ENCODE peak calls at places on chromosomes 16 and 17, in four cellular contexts. One of them, this sample, is unnamed.

GRCh38 chr17:17492085-17492484 is 4.1 kb downstream of the RASD1 start:
- DNase-seq in ovary: no peak
- DNase-seq in transverse colon: no peak
- DNase-seq in A549: no peak
- DNase-seq in this sample: no peak

GRCh38 chr16:67181346-67181745 is 2.4 kb downstream of the MATCAP1 start:
- DNase-seq in ovary: peak
- DNase-seq in transverse colon: peak
- DNase-seq in A549: no peak
- DNase-seq in this sample: no peak

GRCh38 chr17:34645636-34646035 is 66.3 kb downstream of the TMEM132E start:
- DNase-seq in ovary: no peak
- DNase-seq in transverse colon: no peak
- DNase-seq in A549: no peak
- DNase-seq in this sample: no peak

GRCh38 chr17:19703776-19704371 is 12.5 kb downstream of the SLC47A2 start:
- DNase-seq in ovary: no peak
- DNase-seq in transverse colon: no peak
- DNase-seq in A549: no peak
- DNase-seq in this sample: peak

GRCh38 chr16:81816351-81816750 is 37.3 kb downstream of the PLCG2 start:
- DNase-seq in ovary: no peak
- DNase-seq in transverse colon: no peak
- DNase-seq in A549: no peak
- DNase-seq in this sample: no peak

GRCh38 chr17:7712111-7712771 is 5.3 kb upstream of the DNAH2 start:
- DNase-seq in ovary: no peak
- DNase-seq in transverse colon: no peak
- DNase-seq in A549: no peak
- DNase-seq in this sample: no peak

GRCh38 chr17:45335721-45336120 is 18.9 kb upstream of the MAP3K14 start:
- DNase-seq in ovary: no peak
- DNase-seq in transverse colon: no peak
- DNase-seq in A549: no peak
- DNase-seq in this sample: no peak

GRCh38 chr16:15708096-15708495 is 58.1 kb downstream of the NDE1 start:
- DNase-seq in ovary: no peak
- DNase-seq in transverse colon: no peak
- DNase-seq in A549: no peak
- DNase-seq in this sample: no peak

GRCh38 chr17:6507535-6507934 is 48.8 kb downstream of the PITPNM3 start:
- DNase-seq in ovary: peak
- DNase-seq in transverse colon: peak
- DNase-seq in A549: peak
- DNase-seq in this sample: no peak

GRCh38 chr17:75417054-75417453 is 11.6 kb upstream of the GRB2 start:
- DNase-seq in ovary: no peak
- DNase-seq in transverse colon: no peak
- DNase-seq in A549: no peak
- DNase-seq in this sample: no peak

GRCh38 chr16:10961231-10961630 is 16.9 kb downstream of the CLEC16A start:
- DNase-seq in ovary: no peak
- DNase-seq in transverse colon: no peak
- DNase-seq in A549: no peak
- DNase-seq in this sample: no peak

GRCh38 chr17:35002876-35003551 is 22.7 kb downstream of the LIG3 start:
- DNase-seq in ovary: no peak
- DNase-seq in transverse colon: no peak
- DNase-seq in A549: no peak
- DNase-seq in this sample: peak

GRCh38 chr17:37558299-37558698 is 50.9 kb downstream of the SYNRG start:
- DNase-seq in ovary: no peak
- DNase-seq in transverse colon: no peak
- DNase-seq in A549: no peak
- DNase-seq in this sample: no peak

GRCh38 chr17:61002316-61002736 is 324.7 kb downstream of the BCAS3 start:
- DNase-seq in ovary: no peak
- DNase-seq in transverse colon: no peak
- DNase-seq in A549: peak
- DNase-seq in this sample: no peak

GRCh38 chr17:77933777-77934398 is 24.6 kb upstream of the TNRC6C start:
- DNase-seq in ovary: no peak
- DNase-seq in transverse colon: no peak
- DNase-seq in A549: no peak
- DNase-seq in this sample: no peak

GRCh38 chr17:82979718-82980117 is 99.7 kb upstream of the METRNL start:
- DNase-seq in ovary: no peak
- DNase-seq in transverse colon: no peak
- DNase-seq in A549: no peak
- DNase-seq in this sample: no peak

GRCh38 chr17:14211778-14212177 is 24.9 kb downstream of the CDRT15 start:
- DNase-seq in ovary: no peak
- DNase-seq in transverse colon: no peak
- DNase-seq in A549: no peak
- DNase-seq in this sample: peak

GRCh38 chr17:30981531-30982519 is 11.0 kb downstream of the RNF135 start:
- DNase-seq in ovary: no peak
- DNase-seq in transverse colon: no peak
- DNase-seq in A549: no peak
- DNase-seq in this sample: no peak

GRCh38 chr16:22192261-22193133 is 13.6 kb upstream of the EEF2K start:
- DNase-seq in ovary: peak
- DNase-seq in transverse colon: peak
- DNase-seq in A549: no peak
- DNase-seq in this sample: peak

GRCh38 chr16:78571434-78571833 is 472.0 kb downstream of the WWOX start:
- DNase-seq in ovary: no peak
- DNase-seq in transverse colon: no peak
- DNase-seq in A549: no peak
- DNase-seq in this sample: no peak

GRCh38 chr16:83552193-83552592 is 255.6 kb upstream of the HSBP1 start:
- DNase-seq in ovary: no peak
- DNase-seq in transverse colon: no peak
- DNase-seq in A549: no peak
- DNase-seq in this sample: no peak

GRCh38 chr17:61393904-61394629 is 5.6 kb upstream of the TBX2 start:
- DNase-seq in ovary: no peak
- DNase-seq in transverse colon: no peak
- DNase-seq in A549: no peak
- DNase-seq in this sample: no peak

GRCh38 chr17:3565143-3565542 is 7.5 kb upstream of the TRPV3 start:
- DNase-seq in ovary: no peak
- DNase-seq in transverse colon: no peak
- DNase-seq in A549: no peak
- DNase-seq in this sample: no peak

GRCh38 chr16:1364510-1364909 is 12.8 kb downstream of the GNPTG start:
- DNase-seq in ovary: no peak
- DNase-seq in transverse colon: no peak
- DNase-seq in A549: no peak
- DNase-seq in this sample: no peak

GRCh38 chr16:13014516-13014915 is 113.1 kb downstream of the SHISA9 start:
- DNase-seq in ovary: no peak
- DNase-seq in transverse colon: no peak
- DNase-seq in A549: no peak
- DNase-seq in this sample: no peak

GRCh38 chr17:42670199-42670924 is 6.4 kb downstream of the PLEKHH3 start:
- DNase-seq in ovary: no peak
- DNase-seq in transverse colon: no peak
- DNase-seq in A549: no peak
- DNase-seq in this sample: no peak

GRCh38 chr16:85668676-85669424 is 19.9 kb downstream of the GINS2 start:
- DNase-seq in ovary: peak
- DNase-seq in transverse colon: no peak
- DNase-seq in A549: no peak
- DNase-seq in this sample: no peak

GRCh38 chr16:57643166-57643813 is 14.9 kb downstream of the ADGRG1 start:
- DNase-seq in ovary: no peak
- DNase-seq in transverse colon: no peak
- DNase-seq in A549: no peak
- DNase-seq in this sample: no peak

GRCh38 chr17:27915715-27916114 is 22.6 kb upstream of the LYRM9 start:
- DNase-seq in ovary: no peak
- DNase-seq in transverse colon: no peak
- DNase-seq in A549: no peak
- DNase-seq in this sample: no peak

DNA sequence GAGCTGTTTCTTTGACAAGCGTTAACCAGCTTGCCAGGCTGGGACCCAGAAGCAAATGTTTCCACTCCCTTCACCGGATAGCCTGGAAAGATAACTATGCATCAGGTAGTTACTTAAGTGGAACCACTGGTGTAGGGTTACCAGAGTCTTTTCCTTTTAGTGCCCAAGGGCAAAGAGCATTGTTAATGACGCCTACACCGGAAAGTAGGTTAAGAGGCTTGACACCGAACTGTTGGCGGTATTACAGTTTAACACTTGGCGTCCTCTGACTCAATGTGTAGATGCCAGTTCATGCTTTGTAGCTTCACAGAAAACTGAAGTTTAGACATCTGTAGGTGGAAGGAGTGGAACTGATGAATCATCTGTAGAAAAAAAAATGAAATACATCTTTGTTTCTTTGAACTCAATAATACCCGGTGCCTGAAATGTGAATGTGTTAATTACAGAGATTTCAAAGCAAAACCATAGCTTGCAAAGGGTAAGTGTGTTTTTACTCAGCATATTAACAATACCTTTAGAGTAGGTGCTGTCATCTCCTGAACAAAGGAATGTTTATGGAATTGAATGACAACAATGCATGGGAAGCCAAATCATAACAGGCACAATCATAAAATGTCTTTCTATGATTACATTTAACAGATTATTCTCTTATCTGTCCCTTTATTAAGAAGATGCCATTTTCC is 426.7 kb upstream of the SALL1 start:
- DNase-seq in ovary: no peak
- DNase-seq in transverse colon: no peak
- DNase-seq in A549: no peak
- DNase-seq in this sample: no peak
- TF ChIP-seq EP300 in ovary: no peak
- TF ChIP-seq EP300 in transverse colon: no peak
- TF ChIP-seq EP300 in A549: no peak
- TF ChIP-seq EP300 in this sample: no peak

DNA sequence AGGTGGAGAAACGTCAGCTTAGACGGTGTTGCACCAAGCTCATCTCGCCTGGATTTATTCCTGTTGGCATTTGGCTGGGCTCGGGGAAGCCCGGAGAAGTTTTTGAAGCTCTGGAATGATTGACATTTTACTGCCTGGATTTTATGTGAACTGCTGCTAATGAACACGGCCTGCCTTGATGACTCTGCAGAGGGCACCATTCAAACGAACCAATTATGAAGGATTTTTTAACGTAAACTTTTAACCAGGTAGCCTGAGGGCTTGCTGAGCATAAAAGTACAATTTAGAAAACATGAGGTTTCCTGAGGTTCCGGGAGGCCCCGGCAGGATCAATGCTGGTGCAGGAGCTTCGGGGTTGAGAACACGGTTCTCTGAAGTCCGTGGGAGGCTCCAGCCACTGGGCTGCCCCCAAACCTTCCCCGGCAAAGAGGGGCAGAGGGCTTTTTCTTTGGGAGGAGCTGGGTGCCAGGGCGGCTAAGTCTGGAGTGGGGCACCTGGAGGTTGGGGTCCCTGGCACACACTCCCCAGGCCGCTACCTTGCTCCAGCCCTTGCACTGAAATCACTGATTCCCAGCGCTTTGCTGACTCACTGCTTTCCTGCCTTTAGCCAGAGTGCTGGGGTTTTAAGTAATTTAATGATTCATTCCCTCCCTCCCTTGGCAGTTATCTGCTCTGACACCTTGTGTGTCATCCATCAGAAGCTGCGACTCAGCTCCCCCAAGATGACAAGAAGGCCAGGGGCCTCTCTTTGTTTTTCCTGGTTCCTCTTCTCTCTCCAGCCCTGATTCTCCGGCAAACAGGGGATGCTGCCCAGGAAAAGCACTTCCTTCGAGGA is 161.2 kb upstream of the IRX3 start:
- DNase-seq in ovary: no peak
- DNase-seq in transverse colon: no peak
- DNase-seq in A549: peak
- DNase-seq in this sample: no peak
- TF ChIP-seq EP300 in ovary: no peak
- TF ChIP-seq EP300 in transverse colon: no peak
- TF ChIP-seq EP300 in A549: no peak
- TF ChIP-seq EP300 in this sample: no peak

DNA sequence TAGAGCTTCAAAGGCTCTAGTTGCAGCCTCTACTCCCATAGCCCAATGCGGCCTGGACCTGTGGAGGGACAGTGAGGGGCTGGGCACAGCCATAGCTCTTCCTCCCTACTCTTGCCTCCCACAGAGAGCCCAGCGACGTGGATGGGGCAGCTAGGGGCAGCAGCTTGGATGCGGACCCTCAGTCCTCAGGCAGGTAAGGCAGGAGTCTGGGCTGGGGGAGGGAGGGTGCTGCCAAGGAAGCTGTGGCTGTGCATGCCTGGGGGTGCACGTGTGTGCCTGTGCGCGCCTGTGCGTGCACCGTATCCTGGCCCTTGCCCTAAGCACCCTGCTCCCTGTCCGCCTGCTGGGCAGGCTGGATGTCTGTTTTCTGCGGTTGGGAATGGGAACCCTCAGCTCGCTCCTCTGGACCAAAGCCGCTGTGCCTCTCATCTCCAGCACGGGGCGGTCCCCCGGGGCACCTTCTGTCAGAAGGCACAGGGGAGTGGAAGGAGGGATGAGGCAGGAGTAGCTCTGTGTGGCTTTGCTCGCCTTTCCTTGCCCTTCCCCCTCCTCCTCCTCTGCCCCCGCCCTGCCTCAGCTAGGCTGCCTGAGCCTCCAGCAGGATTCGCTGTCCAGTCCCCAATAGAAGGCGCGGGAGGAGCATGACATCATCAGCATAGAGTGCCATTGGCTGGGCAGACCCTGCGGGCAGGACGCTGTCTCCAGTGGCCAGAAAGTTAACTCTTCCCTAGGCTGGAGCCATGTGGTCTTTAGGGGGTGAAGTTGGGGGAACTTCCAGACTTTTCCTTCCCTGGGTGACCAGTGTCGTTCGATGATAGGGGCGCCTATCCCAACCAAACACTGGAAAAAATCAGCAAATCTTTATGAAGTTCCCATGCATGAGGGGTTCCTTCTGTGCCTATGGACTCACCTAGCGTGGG is 797 bp downstream of the PRCD start:
- DNase-seq in ovary: peak
- DNase-seq in transverse colon: peak
- DNase-seq in A549: peak
- DNase-seq in this sample: peak
- TF ChIP-seq EP300 in ovary: no peak
- TF ChIP-seq EP300 in transverse colon: no peak
- TF ChIP-seq EP300 in A549: no peak
- TF ChIP-seq EP300 in this sample: no peak

GRCh38 chr17:1907818-1908698 is 78.3 kb downstream of the RPA1 start:
- DNase-seq in ovary: peak
- DNase-seq in transverse colon: no peak
- DNase-seq in A549: no peak
- DNase-seq in this sample: no peak

GRCh38 chr17:1906622-1907021 is 76.8 kb downstream of the RPA1 start:
- DNase-seq in ovary: no peak
- DNase-seq in transverse colon: no peak
- DNase-seq in A549: no peak
- DNase-seq in this sample: no peak

GRCh38 chr17:1907216-1907631 is 77.4 kb downstream of the RPA1 start:
- DNase-seq in ovary: no peak
- DNase-seq in transverse colon: no peak
- DNase-seq in A549: no peak
- DNase-seq in this sample: no peak

GRCh38 chr17:1904273-1905052 is 74.7 kb downstream of the RPA1 start:
- DNase-seq in ovary: no peak
- DNase-seq in transverse colon: no peak
- DNase-seq in A549: no peak
- DNase-seq in this sample: no peak

GRCh38 chr17:1905190-1905919 is 75.5 kb downstream of the RPA1 start:
- DNase-seq in ovary: no peak
- DNase-seq in transverse colon: no peak
- DNase-seq in A549: no peak
- DNase-seq in this sample: no peak
- TF ChIP-seq EP300 in ovary: no peak
- TF ChIP-seq EP300 in transverse colon: no peak
- TF ChIP-seq EP300 in A549: no peak
- TF ChIP-seq EP300 in this sample: no peak